ENCODE peak calls at places on chromosome 2, in ten cellular contexts. One of them, this sample, is unnamed.

GRCh38 chr2:69306612-69306896 is 80.5 kb downstream of the GFPT1 start:
- DNase-seq in A549: no peak
- DNase-seq in transverse colon: no peak
- DNase-seq in ovary: no peak
- DNase-seq in upper lobe of left lung: no peak
- DNase-seq in SK-N-SH: no peak
- DNase-seq in stomach: no peak
- DNase-seq in tibial nerve: no peak
- DNase-seq in H1: no peak
- DNase-seq in HepG2: no peak
- DNase-seq in this sample: no peak

GRCh38 chr2:234548720-234549420 is 52.0 kb upstream of the ARL4C start:
- DNase-seq in A549: no peak
- DNase-seq in transverse colon: no peak
- DNase-seq in ovary: no peak
- DNase-seq in upper lobe of left lung: no peak
- DNase-seq in SK-N-SH: no peak
- DNase-seq in stomach: no peak
- DNase-seq in tibial nerve: no peak
- DNase-seq in H1: no peak
- DNase-seq in HepG2: no peak
- DNase-seq in this sample: peak; percentile 70

GRCh38 chr2:15796543-15796942 is 143.8 kb upstream of the MYCN start:
- DNase-seq in A549: no peak
- DNase-seq in transverse colon: no peak
- DNase-seq in ovary: no peak
- DNase-seq in upper lobe of left lung: no peak
- DNase-seq in SK-N-SH: no peak
- DNase-seq in stomach: no peak
- DNase-seq in tibial nerve: no peak
- DNase-seq in H1: no peak
- DNase-seq in HepG2: no peak
- DNase-seq in this sample: no peak

GRCh38 chr2:179263460-179264237 is 983 bp downstream of the SESTD1 start:
- DNase-seq in A549: peak; percentile 28
- DNase-seq in transverse colon: peak; percentile 41
- DNase-seq in ovary: peak; percentile 63
- DNase-seq in upper lobe of left lung: peak; percentile 51
- DNase-seq in SK-N-SH: peak; percentile 75
- DNase-seq in stomach: peak; percentile 44
- DNase-seq in tibial nerve: no peak
- DNase-seq in H1: no peak
- DNase-seq in HepG2: peak; percentile 72
- DNase-seq in this sample: peak; percentile 79

GRCh38 chr2:164786787-164787186 is 54.8 kb downstream of the COBLL1 start:
- DNase-seq in A549: no peak
- DNase-seq in transverse colon: no peak
- DNase-seq in ovary: no peak
- DNase-seq in upper lobe of left lung: no peak
- DNase-seq in SK-N-SH: no peak
- DNase-seq in stomach: no peak
- DNase-seq in tibial nerve: no peak
- DNase-seq in H1: no peak
- DNase-seq in HepG2: no peak
- DNase-seq in this sample: no peak

GRCh38 chr2:168571061-168571460 is 115.0 kb downstream of the CERS6 start:
- DNase-seq in A549: no peak
- DNase-seq in transverse colon: no peak
- DNase-seq in ovary: no peak
- DNase-seq in upper lobe of left lung: no peak
- DNase-seq in SK-N-SH: no peak
- DNase-seq in stomach: no peak
- DNase-seq in tibial nerve: no peak
- DNase-seq in H1: no peak
- DNase-seq in HepG2: no peak
- DNase-seq in this sample: no peak

GRCh38 chr2:230018153-230018552 is 50.6 kb downstream of the SLC16A14 start:
- DNase-seq in A549: no peak
- DNase-seq in transverse colon: no peak
- DNase-seq in ovary: no peak
- DNase-seq in upper lobe of left lung: no peak
- DNase-seq in SK-N-SH: no peak
- DNase-seq in stomach: no peak
- DNase-seq in tibial nerve: no peak
- DNase-seq in H1: no peak
- DNase-seq in HepG2: no peak
- DNase-seq in this sample: no peak

GRCh38 chr2:29532451-29532850 is 388.9 kb downstream of the ALK start:
- DNase-seq in A549: no peak
- DNase-seq in transverse colon: no peak
- DNase-seq in ovary: no peak
- DNase-seq in upper lobe of left lung: no peak
- DNase-seq in SK-N-SH: no peak
- DNase-seq in stomach: no peak
- DNase-seq in tibial nerve: no peak
- DNase-seq in H1: no peak
- DNase-seq in HepG2: no peak
- DNase-seq in this sample: no peak

GRCh38 chr2:37669500-37669899 is 1.9 kb downstream of the CDC42EP3 start:
- DNase-seq in A549: no peak
- DNase-seq in transverse colon: no peak
- DNase-seq in ovary: no peak
- DNase-seq in upper lobe of left lung: no peak
- DNase-seq in SK-N-SH: no peak
- DNase-seq in stomach: no peak
- DNase-seq in tibial nerve: no peak
- DNase-seq in H1: no peak
- DNase-seq in HepG2: no peak
- DNase-seq in this sample: no peak
- H3K27ac ChIP-seq in A549: peak overlapping the region; percentile 92
- H3K27ac ChIP-seq in transverse colon: peak overlapping the region; percentile 95
- H3K27ac ChIP-seq in ovary: no peak overlapping the region
- H3K27ac ChIP-seq in upper lobe of left lung: no peak overlapping the region
- H3K27ac ChIP-seq in SK-N-SH: peak overlapping the region; percentile 99
- H3K27ac ChIP-seq in stomach: peak overlapping the region; percentile 94
- H3K27ac ChIP-seq in tibial nerve: peak overlapping the region; percentile 92
- H3K27ac ChIP-seq in H1: no peak overlapping the region
- H3K27ac ChIP-seq in HepG2: no peak overlapping the region
- H3K27ac ChIP-seq in this sample: peak overlapping the region; percentile 98

DNA sequence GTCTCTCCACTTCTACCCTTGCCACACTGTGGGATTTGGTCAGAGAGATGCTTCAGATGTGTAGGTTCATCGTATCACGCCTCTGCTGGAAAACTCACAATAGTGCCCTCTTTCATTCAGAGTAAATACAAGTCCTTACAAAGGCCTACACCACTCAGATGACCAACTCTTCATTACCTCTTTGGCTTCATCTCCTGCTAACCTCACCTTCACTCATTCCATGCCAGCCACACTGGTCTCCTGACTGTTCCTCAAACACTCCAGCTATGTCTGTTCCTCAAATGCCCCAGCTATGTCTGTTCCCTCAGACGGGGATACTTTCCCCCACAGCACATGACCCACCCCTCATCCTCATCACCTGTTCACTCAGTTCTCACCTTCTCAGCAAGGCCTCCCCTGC is 67.3 kb upstream of the PELI1 start:
- DNase-seq in A549: no peak
- DNase-seq in transverse colon: no peak
- DNase-seq in ovary: no peak
- DNase-seq in upper lobe of left lung: no peak
- DNase-seq in SK-N-SH: no peak
- DNase-seq in stomach: no peak
- DNase-seq in tibial nerve: no peak
- DNase-seq in H1: no peak
- DNase-seq in HepG2: no peak
- DNase-seq in this sample: no peak
- H3K4me1 ChIP-seq in A549: peaks cover 4% of the 10 kb centered on the region
- H3K4me1 ChIP-seq in transverse colon: peaks cover 48% of the 10 kb centered on the region
- H3K4me1 ChIP-seq in ovary: no peaks in the 10 kb centered on the region
- H3K4me1 ChIP-seq in upper lobe of left lung: peaks cover 19% of the 10 kb centered on the region
- H3K4me1 ChIP-seq in SK-N-SH: no peaks in the 10 kb centered on the region
- H3K4me1 ChIP-seq in stomach: no peaks in the 10 kb centered on the region
- H3K4me1 ChIP-seq in tibial nerve: peaks cover 21% of the 10 kb centered on the region
- H3K4me1 ChIP-seq in H1: peaks cover 7% of the 10 kb centered on the region
- H3K4me1 ChIP-seq in HepG2: peaks cover 9% of the 10 kb centered on the region
- H3K4me1 ChIP-seq in this sample: peaks cover 14% of the 10 kb centered on the region

GRCh38 chr2:129929321-129930290 is 49.9 kb upstream of the RAB6C start:
- DNase-seq in A549: no peak
- DNase-seq in transverse colon: no peak
- DNase-seq in ovary: no peak
- DNase-seq in upper lobe of left lung: no peak
- DNase-seq in SK-N-SH: peak; percentile 79
- DNase-seq in stomach: no peak
- DNase-seq in tibial nerve: peak; percentile 32
- DNase-seq in H1: no peak
- DNase-seq in HepG2: no peak
- DNase-seq in this sample: no peak
- TF ChIP-seq EP300 in A549: no peak
- TF ChIP-seq EP300 in transverse colon: no peak
- TF ChIP-seq EP300 in ovary: no peak
- TF ChIP-seq EP300 in upper lobe of left lung: no peak
- TF ChIP-seq EP300 in SK-N-SH: peak; percentile 92
- TF ChIP-seq EP300 in stomach: no peak
- TF ChIP-seq EP300 in tibial nerve: no peak
- TF ChIP-seq EP300 in H1: no peak
- TF ChIP-seq EP300 in HepG2: no peak
- TF ChIP-seq EP300 in this sample: no peak

DNA sequence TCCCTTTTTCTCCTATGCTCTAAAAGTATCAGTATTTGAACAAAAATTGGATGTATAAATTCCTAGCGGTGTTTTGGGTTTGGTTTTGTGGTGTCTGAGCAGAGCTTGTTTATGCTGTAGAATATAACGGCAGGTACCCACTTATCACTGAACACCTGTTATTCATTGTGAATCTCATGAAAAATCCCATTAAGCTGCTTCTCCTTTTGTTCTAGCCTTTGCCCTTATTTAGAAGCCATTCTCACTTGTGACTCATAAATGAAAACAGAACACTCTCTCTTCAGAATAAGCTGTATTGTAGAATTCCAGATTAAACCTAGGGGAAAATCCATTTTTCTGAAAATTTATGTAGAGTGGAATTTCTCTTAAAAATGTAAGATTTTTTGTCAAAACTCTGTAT is 104.0 kb downstream of the PRPF40A start:
- DNase-seq in A549: no peak
- DNase-seq in transverse colon: no peak
- DNase-seq in ovary: no peak
- DNase-seq in upper lobe of left lung: no peak
- DNase-seq in SK-N-SH: no peak
- DNase-seq in stomach: no peak
- DNase-seq in tibial nerve: no peak
- DNase-seq in H1: no peak
- DNase-seq in HepG2: no peak
- DNase-seq in this sample: no peak
- H3K27ac ChIP-seq in A549: no peak overlapping the region
- H3K27ac ChIP-seq in transverse colon: no peak overlapping the region
- H3K27ac ChIP-seq in ovary: no peak overlapping the region
- H3K27ac ChIP-seq in upper lobe of left lung: no peak overlapping the region
- H3K27ac ChIP-seq in SK-N-SH: peak overlapping the region; percentile 22
- H3K27ac ChIP-seq in stomach: no peak overlapping the region
- H3K27ac ChIP-seq in tibial nerve: peak overlapping the region; percentile 67
- H3K27ac ChIP-seq in H1: no peak overlapping the region
- H3K27ac ChIP-seq in HepG2: no peak overlapping the region
- H3K27ac ChIP-seq in this sample: no peak overlapping the region

GRCh38 chr2:12032421-12032820 is 286.0 kb downstream of the LPIN1 start:
- DNase-seq in A549: no peak
- DNase-seq in transverse colon: no peak
- DNase-seq in ovary: no peak
- DNase-seq in upper lobe of left lung: no peak
- DNase-seq in SK-N-SH: no peak
- DNase-seq in stomach: no peak
- DNase-seq in tibial nerve: no peak
- DNase-seq in H1: no peak
- DNase-seq in HepG2: no peak
- DNase-seq in this sample: no peak
- H3K4me1 ChIP-seq in A549: no peaks in the 10 kb centered on the region
- H3K4me1 ChIP-seq in transverse colon: no peaks in the 10 kb centered on the region
- H3K4me1 ChIP-seq in ovary: no peaks in the 10 kb centered on the region
- H3K4me1 ChIP-seq in upper lobe of left lung: no peaks in the 10 kb centered on the region
- H3K4me1 ChIP-seq in SK-N-SH: peaks cover 10% of the 10 kb centered on the region
- H3K4me1 ChIP-seq in stomach: peaks cover 7% of the 10 kb centered on the region
- H3K4me1 ChIP-seq in tibial nerve: peaks cover 5% of the 10 kb centered on the region
- H3K4me1 ChIP-seq in H1: no peaks in the 10 kb centered on the region
- H3K4me1 ChIP-seq in HepG2: no peaks in the 10 kb centered on the region
- H3K4me1 ChIP-seq in this sample: no peaks in the 10 kb centered on the region

GRCh38 chr2:120384486-120385354 is 38.8 kb downstream of the INHBB start:
- DNase-seq in A549: no peak
- DNase-seq in transverse colon: no peak
- DNase-seq in ovary: no peak
- DNase-seq in upper lobe of left lung: no peak
- DNase-seq in SK-N-SH: no peak
- DNase-seq in stomach: no peak
- DNase-seq in tibial nerve: no peak
- DNase-seq in H1: no peak
- DNase-seq in HepG2: peak; percentile 82
- DNase-seq in this sample: peak; percentile 54
- TF ChIP-seq EP300 in A549: no peak
- TF ChIP-seq EP300 in transverse colon: no peak
- TF ChIP-seq EP300 in ovary: no peak
- TF ChIP-seq EP300 in upper lobe of left lung: no peak
- TF ChIP-seq EP300 in SK-N-SH: no peak
- TF ChIP-seq EP300 in stomach: no peak
- TF ChIP-seq EP300 in tibial nerve: no peak
- TF ChIP-seq EP300 in H1: no peak
- TF ChIP-seq EP300 in HepG2: no peak
- TF ChIP-seq EP300 in this sample: no peak

GRCh38 chr2:205769879-205770278 is 87.6 kb downstream of the NRP2 start:
- DNase-seq in A549: no peak
- DNase-seq in transverse colon: no peak
- DNase-seq in ovary: no peak
- DNase-seq in upper lobe of left lung: no peak
- DNase-seq in SK-N-SH: no peak
- DNase-seq in stomach: peak; percentile 44
- DNase-seq in tibial nerve: no peak
- DNase-seq in H1: no peak
- DNase-seq in HepG2: no peak
- DNase-seq in this sample: no peak
- H3K27ac ChIP-seq in A549: peak overlapping the region; percentile 49
- H3K27ac ChIP-seq in transverse colon: peak overlapping the region; percentile 79
- H3K27ac ChIP-seq in ovary: no peak overlapping the region
- H3K27ac ChIP-seq in upper lobe of left lung: no peak overlapping the region
- H3K27ac ChIP-seq in SK-N-SH: no peak overlapping the region
- H3K27ac ChIP-seq in stomach: peak overlapping the region; percentile 1
- H3K27ac ChIP-seq in tibial nerve: peak overlapping the region; percentile 79
- H3K27ac ChIP-seq in H1: no peak overlapping the region
- H3K27ac ChIP-seq in HepG2: no peak overlapping the region
- H3K27ac ChIP-seq in this sample: peak overlapping the region; percentile 94

This sample was measured in sigmoid colon.